ENCODE peak calls at places on chromosomes 5 and 9, in five cellular contexts. One of them, this sample, is unnamed.

GRCh38 chr9:131667576-131667975 is 72.3 kb downstream of the RAPGEF1 start:
- DNase-seq in heart left ventricle: no peak
- DNase-seq in uterus: no peak
- DNase-seq in HepG2: no peak
- DNase-seq in adrenal gland: no peak
- DNase-seq in this sample: no peak

GRCh38 chr5:1292139-1292538 is 2.7 kb downstream of the TERT start:
- DNase-seq in heart left ventricle: no peak
- DNase-seq in uterus: no peak
- DNase-seq in HepG2: no peak
- DNase-seq in adrenal gland: no peak
- DNase-seq in this sample: no peak

GRCh38 chr5:131988601-131989000 is 22.9 kb downstream of the ACSL6 start:
- DNase-seq in heart left ventricle: no peak
- DNase-seq in uterus: no peak
- DNase-seq in HepG2: no peak
- DNase-seq in adrenal gland: no peak
- DNase-seq in this sample: no peak

GRCh38 chr5:177308740-177309139 is 3.0 kb downstream of the MXD3 start:
- DNase-seq in heart left ventricle: no peak
- DNase-seq in uterus: no peak
- DNase-seq in HepG2: no peak
- DNase-seq in adrenal gland: no peak
- DNase-seq in this sample: no peak

GRCh38 chr5:157059891-157060290 is 975 bp upstream of the HAVCR1 start:
- DNase-seq in heart left ventricle: no peak
- DNase-seq in uterus: no peak
- DNase-seq in HepG2: peak; percentile 31
- DNase-seq in adrenal gland: no peak
- DNase-seq in this sample: no peak

GRCh38 chr5:60495644-60496520 is 204.1 kb downstream of the DEPDC1B start:
- DNase-seq in heart left ventricle: no peak
- DNase-seq in uterus: no peak
- DNase-seq in HepG2: peak; percentile 90
- DNase-seq in adrenal gland: no peak
- DNase-seq in this sample: no peak

GRCh38 chr9:126611188-126611587 is 2.5 kb upstream of the LMX1B start:
- DNase-seq in heart left ventricle: no peak
- DNase-seq in uterus: no peak
- DNase-seq in HepG2: no peak
- DNase-seq in adrenal gland: no peak
- DNase-seq in this sample: no peak

GRCh38 chr5:159807586-159807985 is 108.7 kb upstream of the ADRA1B start:
- DNase-seq in heart left ventricle: no peak
- DNase-seq in uterus: no peak
- DNase-seq in HepG2: no peak
- DNase-seq in adrenal gland: no peak
- DNase-seq in this sample: no peak

GRCh38 chr9:89137548-89138462 is 40.8 kb downstream of the SHC3 start:
- DNase-seq in heart left ventricle: peak; percentile 52
- DNase-seq in uterus: peak; percentile 86
- DNase-seq in HepG2: no peak
- DNase-seq in adrenal gland: peak; percentile 85
- DNase-seq in this sample: peak; percentile 46

GRCh38 chr5:41157272-41157671 is 56.1 kb downstream of the C6 start:
- DNase-seq in heart left ventricle: no peak
- DNase-seq in uterus: no peak
- DNase-seq in HepG2: no peak
- DNase-seq in adrenal gland: no peak
- DNase-seq in this sample: no peak

GRCh38 chr5:78405820-78406750 is 45.7 kb downstream of the SCAMP1 start:
- DNase-seq in heart left ventricle: no peak
- DNase-seq in uterus: no peak
- DNase-seq in HepG2: no peak
- DNase-seq in adrenal gland: no peak
- DNase-seq in this sample: no peak

GRCh38 chr5:153866176-153866575 is 172.5 kb downstream of the FAM114A2 start:
- DNase-seq in heart left ventricle: no peak
- DNase-seq in uterus: no peak
- DNase-seq in HepG2: no peak
- DNase-seq in adrenal gland: no peak
- DNase-seq in this sample: no peak

GRCh38 chr9:20552874-20553624 is 69.2 kb downstream of the MLLT3 start:
- DNase-seq in heart left ventricle: no peak
- DNase-seq in uterus: no peak
- DNase-seq in HepG2: peak; percentile 9
- DNase-seq in adrenal gland: no peak
- DNase-seq in this sample: no peak

GRCh38 chr5:147193123-147193522 is 41.7 kb upstream of the STK32A start:
- DNase-seq in heart left ventricle: no peak
- DNase-seq in uterus: no peak
- DNase-seq in HepG2: no peak
- DNase-seq in adrenal gland: no peak
- DNase-seq in this sample: no peak

GRCh38 chr9:130320697-130321080 is 55.1 kb downstream of the HMCN2 start:
- DNase-seq in heart left ventricle: no peak
- DNase-seq in uterus: no peak
- DNase-seq in HepG2: peak; percentile 8
- DNase-seq in adrenal gland: no peak
- DNase-seq in this sample: no peak

GRCh38 chr9:109232449-109232848 is 65.4 kb upstream of the FRRS1L start:
- DNase-seq in heart left ventricle: no peak
- DNase-seq in uterus: no peak
- DNase-seq in HepG2: no peak
- DNase-seq in adrenal gland: no peak
- DNase-seq in this sample: no peak

GRCh38 chr5:39231705-39232525 is 12.6 kb upstream of the FYB1 start:
- DNase-seq in heart left ventricle: no peak
- DNase-seq in uterus: no peak
- DNase-seq in HepG2: peak; percentile 82
- DNase-seq in adrenal gland: no peak
- DNase-seq in this sample: no peak

GRCh38 chr5:157342822-157343402 is 77.0 kb downstream of the CYFIP2 start:
- DNase-seq in heart left ventricle: no peak
- DNase-seq in uterus: no peak
- DNase-seq in HepG2: peak; percentile 22
- DNase-seq in adrenal gland: peak; percentile 26
- DNase-seq in this sample: no peak

GRCh38 chr5:75020016-75020656 is 32.2 kb downstream of the GCNT4 start:
- DNase-seq in heart left ventricle: no peak
- DNase-seq in uterus: no peak
- DNase-seq in HepG2: peak; percentile 48
- DNase-seq in adrenal gland: no peak
- DNase-seq in this sample: peak; percentile 71

GRCh38 chr5:107619781-107620180 is 51.0 kb downstream of the EFNA5 start:
- DNase-seq in heart left ventricle: no peak
- DNase-seq in uterus: no peak
- DNase-seq in HepG2: no peak
- DNase-seq in adrenal gland: no peak
- DNase-seq in this sample: no peak

GRCh38 chr9:16501098-16501663 is 369.3 kb downstream of the BNC2 start:
- DNase-seq in heart left ventricle: no peak
- DNase-seq in uterus: no peak
- DNase-seq in HepG2: no peak
- DNase-seq in adrenal gland: no peak
- DNase-seq in this sample: no peak

GRCh38 chr9:137663584-137663983 is 44.8 kb downstream of the EHMT1 start:
- DNase-seq in heart left ventricle: no peak
- DNase-seq in uterus: no peak
- DNase-seq in HepG2: no peak
- DNase-seq in adrenal gland: no peak
- DNase-seq in this sample: no peak

GRCh38 chr5:128252794-128253193 is 169.2 kb downstream of the SLC12A2 start:
- DNase-seq in heart left ventricle: no peak
- DNase-seq in uterus: no peak
- DNase-seq in HepG2: no peak
- DNase-seq in adrenal gland: no peak
- DNase-seq in this sample: no peak

GRCh38 chr5:171462136-171462927 is 42.9 kb downstream of the FGF18 start:
- DNase-seq in heart left ventricle: no peak
- DNase-seq in uterus: no peak
- DNase-seq in HepG2: no peak
- DNase-seq in adrenal gland: no peak
- DNase-seq in this sample: no peak

GRCh38 chr5:94467560-94468504 is 150.6 kb downstream of the KIAA0825 start:
- DNase-seq in heart left ventricle: no peak
- DNase-seq in uterus: no peak
- DNase-seq in HepG2: no peak
- DNase-seq in adrenal gland: no peak
- DNase-seq in this sample: no peak

DNA sequence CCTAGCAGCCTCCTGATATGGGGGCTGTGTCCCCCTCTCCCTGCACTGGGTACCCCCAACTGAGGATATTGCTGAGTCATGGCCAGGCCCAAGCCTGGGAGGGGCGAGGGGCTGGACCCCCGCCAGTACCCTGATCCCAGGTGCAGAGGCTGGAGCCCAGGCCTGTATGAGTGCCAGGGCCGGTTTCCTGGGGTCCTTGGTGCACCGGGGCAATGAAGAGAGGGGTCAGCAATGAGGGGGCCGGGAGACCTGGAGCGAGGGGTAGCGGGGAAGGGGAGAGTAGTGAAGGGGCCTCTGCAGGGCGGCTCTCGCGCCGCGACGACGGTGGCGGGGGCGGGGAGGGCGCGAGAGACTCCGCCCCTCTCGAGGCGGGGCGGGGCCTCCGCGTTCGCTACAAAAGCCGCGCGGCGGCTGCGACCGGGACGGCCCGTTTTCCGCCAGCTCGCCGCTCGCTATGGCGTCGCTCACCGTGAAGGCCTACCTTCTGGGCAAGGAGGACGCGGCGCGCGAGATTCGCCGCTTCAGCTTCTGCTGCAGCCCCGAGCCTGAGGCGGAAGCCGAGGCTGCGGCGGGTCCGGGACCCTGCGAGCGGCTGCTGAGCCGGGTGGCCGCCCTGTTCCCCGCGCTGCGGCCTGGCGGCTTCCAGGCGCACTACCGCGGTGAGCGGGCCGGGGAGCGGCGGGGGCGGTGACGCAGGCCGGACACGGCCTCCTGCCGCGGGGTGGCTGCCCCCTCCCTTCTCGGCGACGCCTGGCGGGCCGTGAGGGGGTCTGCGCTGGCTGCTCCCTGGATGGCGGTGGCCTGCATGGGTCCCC is at the start of gene SQSTM1:
- DNase-seq in heart left ventricle: peak; percentile 88
- DNase-seq in uterus: peak; percentile 81
- DNase-seq in HepG2: peak; percentile 45
- DNase-seq in adrenal gland: peak; percentile 90
- DNase-seq in this sample: peak; percentile 84
- TF ChIP-seq POLR2A in heart left ventricle: peak; percentile 99
- TF ChIP-seq POLR2A in uterus: peak; percentile 99
- TF ChIP-seq POLR2A in HepG2: no peak
- TF ChIP-seq POLR2A in adrenal gland: peak; percentile 99
- TF ChIP-seq POLR2A in this sample: peak; percentile 100

DNA sequence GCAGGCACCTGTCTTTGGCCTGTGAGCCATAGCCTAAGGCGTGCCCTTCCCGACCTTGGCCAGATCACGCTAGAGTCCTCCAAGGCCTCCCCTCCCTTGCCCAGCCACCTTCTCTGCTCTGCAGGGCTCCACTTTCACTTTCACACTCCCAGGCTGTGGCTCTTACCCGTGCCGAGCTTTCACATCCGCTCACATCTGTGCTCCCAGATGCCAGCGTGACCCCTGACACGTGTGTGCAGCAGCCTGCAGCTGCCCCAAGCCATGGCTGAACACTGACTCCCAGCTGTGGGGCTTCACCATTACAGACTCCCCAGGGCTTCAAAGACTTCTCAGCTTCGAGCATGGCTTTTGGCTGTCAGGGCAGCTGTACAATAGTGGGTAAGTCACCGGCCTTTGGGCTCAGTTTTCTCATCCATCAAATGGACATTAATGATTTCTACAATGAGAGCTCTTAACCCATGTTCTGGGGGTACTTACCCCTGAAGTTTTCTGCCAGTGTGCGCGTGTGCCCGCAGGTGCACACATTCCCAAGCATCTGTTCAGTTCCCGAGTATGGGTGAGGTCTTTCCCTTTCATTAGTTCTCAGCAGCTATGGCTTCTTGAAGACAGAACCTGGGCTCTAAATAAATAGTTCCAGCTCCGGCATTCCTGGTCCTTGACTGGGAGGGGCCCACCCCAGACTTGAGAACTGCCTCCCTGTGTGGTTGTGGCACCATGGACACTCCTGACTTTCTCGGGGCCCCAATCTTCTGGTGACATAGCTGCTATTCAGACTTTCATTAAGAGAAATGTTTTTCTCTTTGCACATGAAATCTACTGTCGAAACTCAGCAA is 118.6 kb downstream of the RGS3 start:
- DNase-seq in heart left ventricle: peak; percentile 81
- DNase-seq in uterus: peak; percentile 66
- DNase-seq in HepG2: no peak
- DNase-seq in adrenal gland: peak; percentile 74
- DNase-seq in this sample: peak; percentile 90
- TF ChIP-seq CTCF in heart left ventricle: peak; percentile 23
- TF ChIP-seq CTCF in uterus: peak; percentile 20
- TF ChIP-seq CTCF in HepG2: no peak
- TF ChIP-seq CTCF in adrenal gland: no peak
- TF ChIP-seq CTCF in this sample: peak; percentile 44

GRCh38 chr5:143776951-143777350 is 35.0 kb upstream of the HMHB1 start:
- DNase-seq in heart left ventricle: no peak
- DNase-seq in uterus: no peak
- DNase-seq in HepG2: no peak
- DNase-seq in adrenal gland: no peak
- DNase-seq in this sample: no peak

GRCh38 chr5:143779506-143779905 is 32.5 kb upstream of the HMHB1 start:
- DNase-seq in heart left ventricle: no peak
- DNase-seq in uterus: no peak
- DNase-seq in HepG2: no peak
- DNase-seq in adrenal gland: no peak
- DNase-seq in this sample: no peak

GRCh38 chr5:143772621-143773020 is 39.3 kb upstream of the HMHB1 start:
- DNase-seq in heart left ventricle: no peak
- DNase-seq in uterus: no peak
- DNase-seq in HepG2: no peak
- DNase-seq in adrenal gland: no peak
- DNase-seq in this sample: no peak

GRCh38 chr5:143771229-143772001 is 40.5 kb upstream of the HMHB1 start:
- DNase-seq in heart left ventricle: no peak
- DNase-seq in uterus: no peak
- DNase-seq in HepG2: no peak
- DNase-seq in adrenal gland: no peak
- DNase-seq in this sample: no peak

DNA sequence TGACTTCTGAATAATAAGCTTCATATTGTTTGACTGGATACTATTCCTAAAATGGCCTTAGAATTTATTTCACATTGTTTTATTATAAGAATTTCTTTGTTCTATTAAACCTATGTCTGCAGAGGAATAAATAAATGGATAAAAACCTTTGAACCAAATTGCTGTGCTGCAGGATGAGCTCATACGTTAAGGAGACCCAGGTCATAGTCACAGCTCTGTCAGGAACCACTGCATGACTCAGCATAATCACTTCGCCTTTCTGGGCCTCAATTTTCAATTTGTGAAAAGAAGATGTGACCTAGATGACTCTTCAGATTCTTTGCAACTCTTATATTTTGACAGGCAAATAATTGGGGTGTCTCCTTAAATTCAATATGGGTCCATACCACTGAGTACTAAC is 36.7 kb upstream of the HMHB1 start:
- DNase-seq in heart left ventricle: no peak
- DNase-seq in uterus: no peak
- DNase-seq in HepG2: no peak
- DNase-seq in adrenal gland: no peak
- DNase-seq in this sample: no peak
- TF ChIP-seq POLR2A in heart left ventricle: no peak
- TF ChIP-seq POLR2A in uterus: no peak
- TF ChIP-seq POLR2A in HepG2: no peak
- TF ChIP-seq POLR2A in adrenal gland: no peak
- TF ChIP-seq POLR2A in this sample: no peak

GRCh38 chr5:18216729-18217128 is 582.5 kb downstream of the TAF11L14 start:
- DNase-seq in heart left ventricle: no peak
- DNase-seq in uterus: no peak
- DNase-seq in HepG2: no peak
- DNase-seq in adrenal gland: no peak
- DNase-seq in this sample: no peak
- TF ChIP-seq CTCF in heart left ventricle: no peak
- TF ChIP-seq CTCF in uterus: no peak
- TF ChIP-seq CTCF in HepG2: no peak
- TF ChIP-seq CTCF in adrenal gland: no peak
- TF ChIP-seq CTCF in this sample: no peak

This sample was measured in body of pancreas.